ENCODE peak calls at places on chromosomes 4 and X, in four cellular contexts. T is ovary, O is K562, S is sigmoid colon. V is an unnamed sample.

GRCh38 chr4:131644619-131645018 is 1504.5 kb upstream of the PCDH10 start:
- DNase-seq in T (no peak), O (no peak), S (no peak), V (no peak)

GRCh38 chr4:152776352-152776751 is 3.2 kb downstream of the TIGD4 start:
- DNase-seq in T (no peak), O (no peak), S (no peak), V (no peak)

GRCh38 chr4:113145519-113146291 is 96.3 kb downstream of the ANK2 start:
- DNase-seq in T (peak; percentile 46), O (no peak), S (no peak), V (no peak)

GRCh38 chr4:54066718-54067129 is 2.3 kb upstream of the CHIC2 start:
- DNase-seq in T (no peak), O (peak; percentile 64), S (no peak), V (no peak)

GRCh38 chrX:85203461-85203970 is 40.1 kb downstream of the SATL1 start:
- DNase-seq in T (no peak), O (no peak), S (no peak), V (no peak)

GRCh38 chr4:2265113-2266110 is 3.5 kb upstream of the MXD4 start:
- DNase-seq in T (no peak), O (no peak), S (no peak), V (no peak)

GRCh38 chrX:56397636-56398035 is 165.5 kb downstream of the KLF8 start:
- DNase-seq in T (no peak), O (no peak), S (no peak), V (no peak)

GRCh38 chr4:147927377-147928137 is 195.7 kb downstream of the ARHGAP10 start:
- DNase-seq in T (no peak), O (no peak), S (peak; percentile 73), V (no peak)

GRCh38 chr4:150679767-150680088 is 97.8 kb downstream of the MAB21L2 start:
- DNase-seq in T (no peak), O (no peak), S (no peak), V (no peak)

GRCh38 chrX:133923113-133923512 is 62.3 kb downstream of the GPC3 start:
- DNase-seq in T (no peak), O (no peak), S (no peak), V (no peak)

GRCh38 chr4:174578366-174578765 is 56.1 kb upstream of the HPGD start:
- DNase-seq in T (no peak), O (no peak), S (no peak), V (no peak)

GRCh38 chr4:58953575-58953974 is 1843.4 kb upstream of the IGFBP7 start:
- DNase-seq in T (no peak), O (no peak), S (no peak), V (no peak)
- TF ChIP-seq EP300 in T (no peak), O (no peak), S (no peak), V (no peak)

GRCh38 chrX:40004916-40005289 is 92.9 kb downstream of the BCOR start:
- DNase-seq in T (no peak), O (no peak), S (no peak), V (no peak)

GRCh38 chrX:40003982-40004535 is 93.7 kb downstream of the BCOR start:
- DNase-seq in T (no peak), O (no peak), S (no peak), V (no peak)

GRCh38 chrX:40005290-40006011 is 92.3 kb downstream of the BCOR start:
- DNase-seq in T (peak; percentile 62), O (no peak), S (no peak), V (no peak)

GRCh38 chrX:40006025-40007017 is 91.4 kb downstream of the BCOR start:
- DNase-seq in T (peak; percentile 69), O (no peak), S (no peak), V (no peak)

GRCh38 chrX:40003071-40003981 is 94.4 kb downstream of the BCOR start:
- DNase-seq in T (no peak), O (no peak), S (no peak), V (no peak)
- TF ChIP-seq EP300 in T (no peak), O (no peak), S (no peak), V (no peak)

DNA sequence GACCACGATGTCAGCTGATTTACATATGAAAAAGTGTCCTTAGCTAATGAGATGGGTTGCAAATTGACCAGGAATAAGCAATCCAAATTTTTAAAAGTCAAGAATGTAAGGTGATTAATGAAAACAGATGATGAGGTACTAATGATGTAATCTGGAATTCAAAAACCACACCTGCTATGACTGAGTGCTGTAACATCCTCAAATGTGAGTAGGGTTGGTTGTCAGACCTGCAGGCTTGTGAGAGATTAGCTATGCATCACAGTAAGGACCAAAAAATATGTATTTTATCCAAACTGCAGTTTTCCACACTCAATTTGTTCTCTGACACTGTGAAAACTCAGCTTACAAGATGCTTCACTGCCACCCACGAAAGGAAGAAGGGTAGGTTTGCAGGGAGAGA is 242.5 kb downstream of the OPHN1 start:
- DNase-seq in T (no peak), O (no peak), S (no peak), V (no peak)
- TF ChIP-seq EP300 in T (no peak), O (no peak), S (no peak), V (no peak)

DNA sequence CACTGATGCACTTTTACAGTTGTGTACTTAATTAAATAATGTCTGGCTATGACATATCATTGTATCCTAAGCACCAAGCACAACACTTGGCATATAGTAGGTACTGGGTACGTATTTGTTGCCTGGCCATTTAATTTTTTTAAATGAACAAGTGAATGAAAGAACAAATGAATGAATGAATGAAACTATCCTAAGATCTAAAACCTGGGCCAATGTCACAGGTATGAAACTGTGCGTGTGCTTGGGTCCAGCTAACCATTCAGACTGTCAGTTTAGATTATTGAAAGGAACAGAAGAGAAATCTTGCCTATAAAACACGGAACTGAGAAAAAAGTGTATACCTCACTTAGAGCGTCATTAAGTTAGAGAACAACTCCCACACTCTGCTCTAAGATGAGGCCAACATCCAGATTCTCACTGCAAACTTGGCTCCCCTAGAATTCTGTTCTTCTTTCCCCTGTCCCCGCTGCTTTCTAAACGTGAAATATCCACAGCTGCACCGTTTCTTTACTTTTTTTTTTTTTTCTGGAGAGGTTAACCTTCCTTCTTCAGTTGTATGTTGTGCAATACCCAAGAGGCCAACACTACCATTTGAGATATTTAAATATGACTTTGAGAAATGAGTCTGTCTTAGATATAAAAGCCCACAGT is 17.3 kb upstream of the SEL1L3 start:
- DNase-seq in T (no peak), O (no peak), S (no peak), V (no peak)
- TF ChIP-seq EP300 in T (no peak), O (no peak), S (no peak), V (no peak)

GRCh38 chrX:13821740-13822139 is 4.8 kb upstream of the GPM6B start:
- DNase-seq in T (no peak), O (no peak), S (no peak), V (no peak)

GRCh38 chrX:13815664-13816063 is 1.2 kb downstream of the GPM6B start:
- DNase-seq in T (no peak), O (no peak), S (no peak), V (no peak)

GRCh38 chrX:13816899-13817298 is at the start of gene GPM6B:
- DNase-seq in T (no peak), O (no peak), S (peak; percentile 63), V (no peak)
- TF ChIP-seq EP300 in T (no peak), O (no peak), S (no peak), V (no peak)

GRCh38 chr4:581753-582361 is 5.8 kb upstream of the TMEM271 start:
- DNase-seq in T (no peak), O (no peak), S (no peak), V (no peak)
- TF ChIP-seq EP300 in T (no peak), O (no peak), S (no peak), V (no peak)

GRCh38 chrX:131671714-131672113 is 127.8 kb downstream of the OR13H1 start:
- DNase-seq in T (peak; percentile 40), O (no peak), S (peak; percentile 69), V (no peak)
- TF ChIP-seq EP300 in T (no peak), O (no peak), S (peak; percentile 71), V (no peak)